ENCODE peak calls at places on chromosome X, in four cellular contexts. One of them, this sample, is unnamed.

GRCh38 chrX:7446815-7447214 is 298.9 kb upstream of the PUDP start:
- DNase-seq in BJ: no peak
- DNase-seq in H9: no peak
- DNase-seq in pancreas: no peak
- DNase-seq in this sample: no peak

GRCh38 chrX:118216086-118216485 is 99.5 kb upstream of the KLHL13 start:
- DNase-seq in BJ: no peak
- DNase-seq in H9: no peak
- DNase-seq in pancreas: no peak
- DNase-seq in this sample: no peak

GRCh38 chrX:133698298-133698697 is 283.0 kb upstream of the GPC4 start:
- DNase-seq in BJ: no peak
- DNase-seq in H9: no peak
- DNase-seq in pancreas: no peak
- DNase-seq in this sample: no peak

GRCh38 chrX:66994729-66995128 is 355.9 kb upstream of the EDA2R start:
- DNase-seq in BJ: no peak
- DNase-seq in H9: no peak
- DNase-seq in pancreas: no peak
- DNase-seq in this sample: peak

GRCh38 chrX:115894087-115894486 is 276.5 kb upstream of the AGTR2 start:
- DNase-seq in BJ: no peak
- DNase-seq in H9: peak
- DNase-seq in pancreas: peak
- DNase-seq in this sample: no peak

GRCh38 chrX:122622800-122623199 is 561.3 kb upstream of the GRIA3 start:
- DNase-seq in BJ: no peak
- DNase-seq in H9: no peak
- DNase-seq in pancreas: no peak
- DNase-seq in this sample: no peak

GRCh38 chrX:10102046-10102704 is 54.6 kb upstream of the CLCN4 start:
- DNase-seq in BJ: no peak
- DNase-seq in H9: no peak
- DNase-seq in pancreas: peak
- DNase-seq in this sample: no peak

GRCh38 chrX:95427389-95427788 is 1257.3 kb upstream of the DIAPH2 start:
- DNase-seq in BJ: no peak
- DNase-seq in H9: no peak
- DNase-seq in pancreas: no peak
- DNase-seq in this sample: no peak

GRCh38 chrX:148133099-148133725 is 152.1 kb downstream of the FMR1NB start:
- DNase-seq in BJ: no peak
- DNase-seq in H9: no peak
- DNase-seq in pancreas: no peak
- DNase-seq in this sample: peak

GRCh38 chrX:68132749-68133148 is 300.5 kb downstream of the OPHN1 start:
- DNase-seq in BJ: no peak
- DNase-seq in H9: no peak
- DNase-seq in pancreas: no peak
- DNase-seq in this sample: no peak

GRCh38 chrX:12554206-12554605 is 237.0 kb upstream of the PRPS2 start:
- DNase-seq in BJ: no peak
- DNase-seq in H9: no peak
- DNase-seq in pancreas: no peak
- DNase-seq in this sample: no peak

GRCh38 chrX:44062842-44063241 is 89.7 kb upstream of the NDP start:
- DNase-seq in BJ: no peak
- DNase-seq in H9: no peak
- DNase-seq in pancreas: no peak
- DNase-seq in this sample: no peak

GRCh38 chrX:39984191-39984956 is 113.4 kb downstream of the BCOR start:
- DNase-seq in BJ: no peak
- DNase-seq in H9: no peak
- DNase-seq in pancreas: no peak
- DNase-seq in this sample: no peak

GRCh38 chrX:100643943-100644587 is at the start of gene SRPX2:
- DNase-seq in BJ: peak
- DNase-seq in H9: no peak
- DNase-seq in pancreas: no peak
- DNase-seq in this sample: no peak

GRCh38 chrX:113400193-113400704 is 559.6 kb upstream of the AMOT start:
- DNase-seq in BJ: no peak
- DNase-seq in H9: peak
- DNase-seq in pancreas: no peak
- DNase-seq in this sample: no peak

GRCh38 chrX:40637687-40638086 is 9.7 kb downstream of the CXorf38 start:
- DNase-seq in BJ: no peak
- DNase-seq in H9: no peak
- DNase-seq in pancreas: no peak
- DNase-seq in this sample: no peak

GRCh38 chrX:1390621-1391369 is 1.1 kb downstream of the SLC25A6 start:
- DNase-seq in BJ: no peak
- DNase-seq in H9: no peak
- DNase-seq in pancreas: peak
- DNase-seq in this sample: no peak

GRCh38 chrX:44949125-44949524 is 76.1 kb downstream of the KDM6A start:
- DNase-seq in BJ: no peak
- DNase-seq in H9: no peak
- DNase-seq in pancreas: no peak
- DNase-seq in this sample: no peak

GRCh38 chrX:37871626-37872302 is 24.4 kb upstream of the DYNLT3 start:
- DNase-seq in BJ: peak
- DNase-seq in H9: no peak
- DNase-seq in pancreas: no peak
- DNase-seq in this sample: no peak

GRCh38 chrX:23610491-23610890 is 56.8 kb upstream of the PRDX4 start:
- DNase-seq in BJ: no peak
- DNase-seq in H9: no peak
- DNase-seq in pancreas: no peak
- DNase-seq in this sample: no peak

GRCh38 chrX:150049647-150050046 is 111.4 kb upstream of the EOLA2 start:
- DNase-seq in BJ: no peak
- DNase-seq in H9: no peak
- DNase-seq in pancreas: no peak
- DNase-seq in this sample: no peak

GRCh38 chrX:7314425-7314824 is 166.5 kb upstream of the PUDP start:
- DNase-seq in BJ: no peak
- DNase-seq in H9: no peak
- DNase-seq in pancreas: no peak
- DNase-seq in this sample: no peak

GRCh38 chrX:38817004-38817703 is 15.9 kb downstream of the MID1IP1 start:
- DNase-seq in BJ: no peak
- DNase-seq in H9: peak
- DNase-seq in pancreas: peak
- DNase-seq in this sample: peak

GRCh38 chrX:137428777-137429564 is 137.0 kb upstream of the ZIC3 start:
- DNase-seq in BJ: no peak
- DNase-seq in H9: peak
- DNase-seq in pancreas: no peak
- DNase-seq in this sample: peak

GRCh38 chrX:23884427-23885024 is 23.2 kb downstream of the APOO start:
- DNase-seq in BJ: no peak
- DNase-seq in H9: no peak
- DNase-seq in pancreas: no peak
- DNase-seq in this sample: no peak

GRCh38 chrX:17608898-17609297 is 128.4 kb upstream of the SCML1 start:
- DNase-seq in BJ: no peak
- DNase-seq in H9: no peak
- DNase-seq in pancreas: peak
- DNase-seq in this sample: no peak

GRCh38 chrX:28042826-28043564 is 61.7 kb upstream of the DCAF8L1 start:
- DNase-seq in BJ: no peak
- DNase-seq in H9: no peak
- DNase-seq in pancreas: no peak
- DNase-seq in this sample: no peak

GRCh38 chrX:54891573-54891972 is 29.1 kb upstream of the TRO start:
- DNase-seq in BJ: no peak
- DNase-seq in H9: no peak
- DNase-seq in pancreas: peak
- DNase-seq in this sample: peak

GRCh38 chrX:65196758-65197371 is 220.6 kb upstream of the ZC4H2 start:
- DNase-seq in BJ: no peak
- DNase-seq in H9: peak
- DNase-seq in pancreas: peak
- DNase-seq in this sample: peak
- TF ChIP-seq CTCF in BJ: no peak
- TF ChIP-seq CTCF in H9: peak
- TF ChIP-seq CTCF in pancreas: no peak
- TF ChIP-seq CTCF in this sample: no peak

GRCh38 chrX:84259868-84260267 is 71.9 kb upstream of the RPS6KA6 start:
- DNase-seq in BJ: no peak
- DNase-seq in H9: no peak
- DNase-seq in pancreas: no peak
- DNase-seq in this sample: no peak
- TF ChIP-seq CTCF in BJ: no peak
- TF ChIP-seq CTCF in H9: no peak
- TF ChIP-seq CTCF in pancreas: no peak
- TF ChIP-seq CTCF in this sample: no peak

DNA sequence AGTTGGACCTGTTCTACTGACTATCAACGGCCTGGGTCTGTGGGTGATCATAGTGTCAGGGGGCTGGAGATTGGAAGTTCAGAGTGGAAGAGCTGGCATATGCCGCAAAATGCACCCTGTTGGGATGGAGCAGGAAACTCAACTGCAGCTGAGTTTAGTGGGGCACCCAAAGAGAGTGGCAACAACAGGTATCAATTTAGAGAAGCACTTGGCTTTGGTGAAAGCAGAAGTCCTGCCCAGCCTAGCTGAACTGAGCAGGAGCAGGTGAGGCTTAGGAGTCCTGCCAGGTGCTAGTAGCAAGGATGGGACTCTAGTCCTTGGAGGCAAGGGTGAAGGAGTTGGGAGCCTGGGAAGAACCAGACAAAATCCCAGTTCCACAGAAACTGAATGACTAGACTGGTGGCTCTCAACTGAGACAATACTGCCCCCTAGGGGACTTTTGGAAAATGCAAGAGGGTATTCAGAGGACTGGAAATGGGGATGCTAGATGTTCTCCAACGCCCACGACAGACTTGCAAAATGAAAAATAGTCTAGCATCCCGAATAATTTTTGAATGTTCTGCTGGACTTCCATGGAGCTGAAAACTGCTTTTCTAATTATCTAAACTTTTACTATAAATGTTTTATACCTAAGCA is 49.4 kb downstream of the RTL9 start:
- DNase-seq in BJ: no peak
- DNase-seq in H9: peak
- DNase-seq in pancreas: peak
- DNase-seq in this sample: peak
- TF ChIP-seq CTCF in BJ: peak
- TF ChIP-seq CTCF in H9: peak
- TF ChIP-seq CTCF in pancreas: peak
- TF ChIP-seq CTCF in this sample: peak

GRCh38 chrX:85851418-85851817 is 195.9 kb downstream of the CHM start:
- DNase-seq in BJ: no peak
- DNase-seq in H9: peak
- DNase-seq in pancreas: no peak
- DNase-seq in this sample: peak
- TF ChIP-seq CTCF in BJ: peak
- TF ChIP-seq CTCF in H9: peak
- TF ChIP-seq CTCF in pancreas: peak
- TF ChIP-seq CTCF in this sample: peak

GRCh38 chrX:104641176-104641575 is 75.2 kb downstream of the IL1RAPL2 start:
- DNase-seq in BJ: no peak
- DNase-seq in H9: peak
- DNase-seq in pancreas: no peak
- DNase-seq in this sample: no peak
- TF ChIP-seq CTCF in BJ: no peak
- TF ChIP-seq CTCF in H9: peak
- TF ChIP-seq CTCF in pancreas: no peak
- TF ChIP-seq CTCF in this sample: no peak

DNA sequence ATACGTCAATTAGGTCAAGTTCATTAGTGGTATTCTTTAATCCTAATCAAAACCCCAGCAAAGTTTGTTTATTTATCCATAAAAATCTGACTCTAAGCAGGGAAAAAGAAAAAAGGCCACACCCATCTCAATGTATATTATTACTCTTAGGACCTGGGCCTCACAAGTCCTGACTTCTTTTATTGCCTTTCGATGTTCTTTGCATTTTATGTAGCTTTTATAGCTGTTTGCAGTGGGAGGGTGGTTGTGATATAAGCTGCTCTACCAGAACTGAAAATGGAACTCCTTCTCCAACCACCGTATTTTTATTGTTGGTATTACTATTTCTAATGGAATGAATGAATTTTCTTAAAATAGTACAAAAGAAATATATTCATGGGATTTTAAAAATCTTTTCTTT is 163.3 kb upstream of the FAM47C start:
- DNase-seq in BJ: no peak
- DNase-seq in H9: no peak
- DNase-seq in pancreas: no peak
- DNase-seq in this sample: no peak
- TF ChIP-seq CTCF in BJ: no peak
- TF ChIP-seq CTCF in H9: no peak
- TF ChIP-seq CTCF in pancreas: no peak
- TF ChIP-seq CTCF in this sample: no peak

DNA sequence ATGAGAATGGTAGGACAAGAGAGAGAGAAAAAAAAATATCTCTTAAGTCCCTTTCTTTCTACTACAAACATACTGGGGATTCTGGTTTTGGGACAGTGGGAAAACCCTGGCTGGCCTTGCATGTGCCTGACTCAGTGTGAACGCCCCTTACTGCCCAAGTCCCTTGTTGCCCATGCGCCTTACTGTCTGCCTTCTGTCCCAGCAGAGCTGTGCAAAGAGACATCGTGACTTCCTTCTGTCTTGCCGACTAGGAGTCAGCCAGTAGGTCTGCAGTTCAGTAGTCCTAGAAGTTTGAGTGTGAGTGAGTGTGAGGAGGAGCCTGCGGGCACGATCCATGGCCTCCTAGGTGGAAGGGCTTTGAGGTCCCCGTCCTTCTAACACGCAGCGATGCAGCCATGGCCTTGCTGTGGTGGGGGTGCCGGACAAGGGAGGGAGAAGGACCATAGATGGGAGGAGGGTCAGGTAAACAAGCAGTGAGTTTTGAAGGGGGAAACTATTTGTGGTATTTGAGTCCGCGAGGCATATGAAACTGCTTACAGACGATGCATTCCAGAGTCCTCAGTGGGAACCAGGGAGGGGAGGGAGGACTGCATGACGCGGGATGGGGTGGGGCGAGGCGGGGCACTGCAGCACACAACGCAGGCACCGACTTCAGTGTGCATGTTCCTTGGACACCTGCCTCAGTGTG is at the start of gene XAGE2:
- DNase-seq in BJ: no peak
- DNase-seq in H9: no peak
- DNase-seq in pancreas: no peak
- DNase-seq in this sample: no peak
- TF ChIP-seq CTCF in BJ: no peak
- TF ChIP-seq CTCF in H9: no peak
- TF ChIP-seq CTCF in pancreas: no peak
- TF ChIP-seq CTCF in this sample: no peak

GRCh38 chrX:29903365-29903764 is 312.0 kb upstream of the MAGEB2 start:
- DNase-seq in BJ: no peak
- DNase-seq in H9: no peak
- DNase-seq in pancreas: no peak
- DNase-seq in this sample: no peak
- TF ChIP-seq CTCF in BJ: peak
- TF ChIP-seq CTCF in H9: peak
- TF ChIP-seq CTCF in pancreas: no peak
- TF ChIP-seq CTCF in this sample: peak

This sample was measured in nephron progenitor cell.